ENCODE peak calls at places on chromosomes 11 and 22, in five cellular contexts. A, W, X, V and C are unnamed samples.

GRCh38 chr11:123601136-123601535 is 53.3 kb downstream of the SCN3B start:
- DNase-seq in V (peak), A (no peak), W (no peak), X (no peak), C (no peak)

GRCh38 chr11:28461338-28461737 is 353.1 kb downstream of the METTL15 start:
- DNase-seq in W (no peak), X (no peak), A (no peak), V (peak), C (no peak)

GRCh38 chr11:66373261-66373660 is 1.7 kb upstream of the SLC29A2 start:
- DNase-seq in X (peak), A (no peak), W (no peak), V (no peak), C (no peak)

GRCh38 chr11:61756452-61757212 is 4.2 kb downstream of the MYRF start:
- DNase-seq in V (peak), X (no peak), A (peak), W (no peak), C (no peak)

GRCh38 chr11:125569913-125570621 is 790 bp downstream of the EI24 start:
- DNase-seq in X (no peak), V (no peak), W (no peak), A (peak), C (no peak)

GRCh38 chr11:26137651-26138050 is 194.3 kb upstream of the ANO3 start:
- DNase-seq in W (no peak), A (no peak), V (peak), X (no peak), C (no peak)

GRCh38 chr11:75577198-75577597 is 15.1 kb downstream of the SERPINH1 start:
- DNase-seq in V (no peak), W (no peak), X (peak), A (peak), C (no peak)

GRCh38 chr11:84714316-84714780 is 912.8 kb downstream of the DLG2 start:
- DNase-seq in A (peak), X (peak), V (peak), W (peak), C (no peak)

GRCh38 chr11:43172477-43172876 is 139.3 kb upstream of the API5 start:
- DNase-seq in A (no peak), X (no peak), V (no peak), W (no peak), C (no peak)

GRCh38 chr22:43592470-43592869 is 180.7 kb downstream of the MPPED1 start:
- DNase-seq in W (no peak), V (peak), A (no peak), X (no peak), C (no peak)

DNA sequence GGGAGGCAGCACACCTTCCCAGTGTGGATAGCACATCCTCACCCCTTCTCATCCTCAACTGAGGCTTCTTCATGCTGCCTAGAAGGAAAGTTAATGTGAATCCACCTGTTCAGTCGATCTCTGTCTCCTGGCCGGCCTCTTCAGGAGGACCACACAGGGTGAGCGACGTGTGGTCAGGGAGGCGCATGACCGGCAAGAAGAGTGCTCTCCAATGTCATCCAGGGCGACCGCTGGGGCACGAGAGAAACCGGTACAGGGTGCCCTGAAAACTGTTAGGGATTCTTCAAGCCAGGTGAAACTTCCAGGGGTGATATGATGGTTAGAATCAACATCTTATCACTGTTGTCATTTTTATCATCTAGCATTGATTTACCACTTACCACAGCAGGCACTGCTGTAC is 43.0 kb downstream of the IGSF9B start:
- DNase-seq in V (no peak), X (peak), A (no peak), W (no peak), C (no peak)
- TF ChIP-seq CTCF in V (no peak), X (no peak), A (no peak), W (no peak), C (no peak)

GRCh38 chr11:100801225-100801999 is 114.3 kb downstream of the ARHGAP42 start:
- DNase-seq in A (no peak), X (no peak), V (no peak), W (no peak), C (no peak)
- TF ChIP-seq CTCF in A (no peak), X (no peak), V (no peak), W (no peak), C (no peak)

DNA sequence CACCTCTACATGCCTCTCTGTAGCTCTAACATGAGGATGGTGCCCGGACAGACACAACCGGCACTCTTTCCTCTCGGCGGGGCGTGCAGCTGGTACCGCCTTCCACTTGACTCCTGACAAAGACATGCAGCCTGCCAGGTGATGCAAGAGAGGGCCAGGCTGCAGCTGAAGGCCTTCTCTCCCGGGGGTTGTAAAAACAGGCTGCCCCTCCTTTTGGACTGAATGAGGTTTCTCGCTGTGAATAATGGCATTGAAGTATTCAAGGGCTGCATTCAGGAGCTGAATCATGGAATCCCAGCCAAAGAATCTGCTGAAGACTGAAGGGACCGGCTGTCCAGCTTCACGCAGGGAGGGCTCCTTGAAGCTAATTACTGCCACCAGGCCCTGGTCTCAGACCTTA is 110.9 kb downstream of the GALNT18 start:
- DNase-seq in V (no peak), W (peak), A (no peak), X (peak), C (no peak)
- TF ChIP-seq CTCF in V (no peak), W (no peak), A (no peak), X (no peak), C (no peak)

GRCh38 chr11:88543902-88544655 is 206.5 kb upstream of the CTSC start:
- DNase-seq in W (peak), A (peak), V (peak), X (peak), C (no peak)

DNA sequence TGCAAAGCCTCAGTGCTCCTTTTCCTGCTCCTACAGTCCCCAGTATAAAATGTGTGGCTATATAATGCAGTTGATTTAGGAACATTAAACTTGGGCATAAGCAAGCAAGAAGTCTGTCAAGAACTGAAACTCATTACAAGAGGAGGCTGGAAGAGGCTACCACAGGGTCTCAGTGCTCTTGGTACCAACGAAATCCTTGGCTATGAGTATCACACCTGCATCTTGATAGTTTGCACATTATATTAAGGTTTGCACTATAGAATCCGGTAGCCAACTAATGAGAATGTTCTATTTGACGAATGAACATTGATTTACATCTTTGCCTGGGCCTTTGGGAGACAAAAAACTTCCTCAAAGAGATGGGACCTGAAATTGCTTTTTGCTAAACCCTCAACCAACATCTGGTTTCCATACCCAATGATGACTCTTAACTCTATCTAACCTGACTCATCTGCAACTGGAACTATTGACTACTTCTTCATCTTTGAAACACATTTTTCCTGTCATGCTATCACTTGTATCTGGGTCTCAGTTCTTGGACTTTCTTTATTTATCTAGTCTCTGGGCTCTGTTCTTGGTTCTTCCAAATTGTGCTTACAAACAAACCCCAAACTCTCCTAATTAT is 207.2 kb upstream of the CTSC start:
- DNase-seq in W (no peak), X (no peak), V (no peak), A (no peak), C (no peak)
- TF ChIP-seq CTCF in W (no peak), X (no peak), V (no peak), A (no peak), C (peak)

GRCh38 chr11:72814139-72814830 is at the start of gene ATG16L2:
- DNase-seq in X (peak), W (peak), V (peak), A (peak), C (peak)
- TF ChIP-seq CTCF in X (peak), W (peak), V (no peak), A (peak), C (peak)

GRCh38 chr11:78564037-78564888 is 10.4 kb downstream of the NARS2 start:
- DNase-seq in V (peak), X (peak), A (peak), W (no peak), C (no peak)
- TF ChIP-seq CTCF in V (peak), X (peak), A (peak), W (peak), C (peak)

DNA sequence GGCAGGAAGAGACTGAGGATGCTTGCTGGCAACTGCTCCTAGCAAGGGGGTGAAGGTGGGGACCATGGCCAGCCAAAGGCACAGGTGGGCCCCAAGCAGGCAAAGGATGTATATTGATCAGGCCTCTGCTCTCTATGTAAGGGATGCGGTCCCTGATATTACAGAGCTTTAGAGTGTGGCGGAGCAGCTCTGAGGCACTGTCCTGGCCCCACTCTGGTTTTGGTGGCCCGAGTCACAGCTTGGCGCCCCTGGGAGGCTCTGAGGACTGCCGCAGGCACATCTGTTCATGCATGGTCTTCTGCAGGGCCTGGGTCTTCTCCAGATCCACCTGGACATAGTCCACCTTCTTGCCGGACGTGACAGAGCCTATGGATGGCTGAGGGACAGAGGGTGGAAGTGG is 45.5 kb downstream of the GAB4 start:
- DNase-seq in W (no peak), V (no peak), A (no peak), X (no peak), C (no peak)
- TF ChIP-seq CTCF in W (no peak), V (no peak), A (no peak), X (no peak), C (no peak)